ENCODE peak calls at places on chromosomes 2 and 18, in seven cellular contexts. Q is uterus, S is body of pancreas, O is gastrocnemius medialis, U is ovary, M is A549, T is suprapubic skin. D is an unnamed sample. For H3K4me1, the result is how much of the 10 kb centered on the place peaks cover.

GRCh38 chr18:75441921-75442320 is 14.4 kb upstream of the SMIM21 start:
- DNase-seq in Q (no peak), S (no peak), O (no peak), U (no peak), M (no peak), T (no peak), D (no peak)

GRCh38 chr2:170813611-170814550 is 2.8 kb upstream of the GAD1 start:
- DNase-seq in Q (no peak), S (peak), O (no peak), U (no peak), M (no peak), T (no peak), D (peak)

GRCh38 chr18:12843420-12844346 is 40.4 kb downstream of the PTPN2 start:
- DNase-seq in Q (no peak), S (no peak), O (no peak), U (no peak), M (no peak), T (no peak), D (no peak)

GRCh38 chr18:59718108-59719057 is 21.2 kb upstream of the CCBE1 start:
- DNase-seq in Q (no peak), S (no peak), O (no peak), U (no peak), M (peak), T (no peak), D (no peak)

GRCh38 chr2:121832372-121832771 is 76.9 kb downstream of the TSN start:
- DNase-seq in Q (no peak), S (no peak), O (no peak), U (no peak), M (no peak), T (no peak), D (no peak)

GRCh38 chr2:118815314-118815713 is 32.1 kb downstream of the EN1 start:
- DNase-seq in Q (no peak), S (no peak), O (no peak), U (no peak), M (no peak), T (no peak), D (no peak)

GRCh38 chr2:68043719-68044498 is 18.9 kb downstream of the C1D start:
- DNase-seq in Q (no peak), S (no peak), O (no peak), U (no peak), M (no peak), T (no peak), D (no peak)

GRCh38 chr2:70328921-70329561 is 27.2 kb upstream of the FAM136A start:
- DNase-seq in Q (no peak), S (peak), O (no peak), U (no peak), M (peak), T (no peak), D (peak)

GRCh38 chr2:62931536-62931935 is 119.1 kb upstream of the OTX1 start:
- DNase-seq in Q (no peak), S (no peak), O (no peak), U (no peak), M (no peak), T (no peak), D (no peak)

GRCh38 chr18:37341016-37341415 is 224.6 kb downstream of the CELF4 start:
- DNase-seq in Q (no peak), S (no peak), O (no peak), U (no peak), M (no peak), T (no peak), D (no peak)

GRCh38 chr2:238346539-238346938 is 26.2 kb downstream of the TRAF3IP1 start:
- DNase-seq in Q (no peak), S (no peak), O (no peak), U (no peak), M (no peak), T (no peak), D (no peak)

GRCh38 chr18:36578871-36579270 is 249.9 kb downstream of the TPGS2 start:
- DNase-seq in Q (no peak), S (no peak), O (no peak), U (no peak), M (no peak), T (no peak), D (no peak)

GRCh38 chr2:165627463-165627862 is 158.0 kb downstream of the CSRNP3 start:
- DNase-seq in Q (no peak), S (no peak), O (no peak), U (no peak), M (no peak), T (no peak), D (no peak)

GRCh38 chr18:33116376-33116775 is 324.1 kb downstream of the CCDC178 start:
- DNase-seq in Q (no peak), S (peak), O (no peak), U (no peak), M (no peak), T (no peak), D (no peak)

GRCh38 chr2:168348076-168348475 is 100.7 kb upstream of the STK39 start:
- DNase-seq in Q (no peak), S (peak), O (no peak), U (peak), M (peak), T (no peak), D (no peak)

GRCh38 chr2:200677721-200678532 is 92.1 kb downstream of the AOX1 start:
- DNase-seq in Q (no peak), S (no peak), O (no peak), U (peak), M (no peak), T (no peak), D (no peak)

GRCh38 chr2:237601453-237602116 is 11.1 kb upstream of the RAB17 start:
- DNase-seq in Q (no peak), S (no peak), O (no peak), U (no peak), M (no peak), T (no peak), D (no peak)

GRCh38 chr2:233025706-233026105 is 6.8 kb upstream of the NEU2 start:
- DNase-seq in Q (no peak), S (no peak), O (no peak), U (no peak), M (no peak), T (no peak), D (no peak)

GRCh38 chr2:95031076-95031725 is 5.7 kb downstream of the MAL start:
- DNase-seq in Q (no peak), S (no peak), O (no peak), U (no peak), M (no peak), T (no peak), D (no peak)

GRCh38 chr2:191789791-191790190 is 57.1 kb downstream of the CAVIN2 start:
- DNase-seq in Q (no peak), S (no peak), O (no peak), U (no peak), M (no peak), T (no peak), D (no peak)

GRCh38 chr18:59957957-59958356 is 58.2 kb downstream of the PMAIP1 start:
- DNase-seq in Q (no peak), S (peak), O (peak), U (no peak), M (no peak), T (no peak), D (no peak)

GRCh38 chr18:48777737-48778111 is 173.0 kb downstream of the SMAD7 start:
- DNase-seq in Q (no peak), S (no peak), O (no peak), U (peak), M (no peak), T (no peak), D (no peak)

GRCh38 chr2:195756218-195756941 is 99.4 kb downstream of the SLC39A10 start:
- DNase-seq in Q (no peak), S (no peak), O (no peak), U (no peak), M (no peak), T (no peak), D (no peak)

GRCh38 chr2:17878222-17879136 is at the start of gene KCNS3:
- DNase-seq in Q (peak), S (peak), O (peak), U (no peak), M (peak), T (no peak), D (peak)

GRCh38 chr2:237072067-237072931 is 13.4 kb upstream of the COPS8 start:
- DNase-seq in Q (peak), S (peak), O (peak), U (peak), M (peak), T (peak), D (peak)

GRCh38 chr2:215376103-215376780 is 59.6 kb downstream of the FN1 start:
- DNase-seq in Q (no peak), S (no peak), O (no peak), U (no peak), M (no peak), T (no peak), D (no peak)

GRCh38 chr18:57836557-57836956 is 33.4 kb upstream of the ATP8B1 start:
- DNase-seq in Q (no peak), S (no peak), O (no peak), U (no peak), M (no peak), T (no peak), D (no peak)

GRCh38 chr2:241645915-241646250 is 8.4 kb downstream of the ATG4B start:
- DNase-seq in Q (no peak), S (no peak), O (no peak), U (no peak), M (no peak), T (no peak), D (no peak)

GRCh38 chr18:48813833-48814489 is 136.8 kb downstream of the SMAD7 start:
- DNase-seq in Q (peak), S (no peak), O (peak), U (peak), M (no peak), T (peak), D (no peak)

GRCh38 chr18:50863840-50864239 is 15.1 kb upstream of the ME2 start:
- DNase-seq in Q (no peak), S (no peak), O (no peak), U (no peak), M (no peak), T (no peak), D (no peak)

GRCh38 chr2:160054984-160055725 is 7.3 kb downstream of the PLA2R1 start:
- DNase-seq in Q (peak), S (no peak), O (no peak), U (peak), M (no peak), T (no peak), D (no peak)

GRCh38 chr2:53202063-53202462 is 565.5 kb upstream of the CHAC2 start:
- DNase-seq in Q (no peak), S (peak), O (no peak), U (no peak), M (no peak), T (no peak), D (no peak)

GRCh38 chr2:237731663-237732062 is 66.9 kb upstream of the RBM44 start:
- DNase-seq in Q (no peak), S (no peak), O (peak), U (no peak), M (peak), T (no peak), D (peak)

GRCh38 chr2:26532301-26533250 is 54.7 kb upstream of the OTOF start:
- DNase-seq in Q (no peak), S (no peak), O (peak), U (no peak), M (no peak), T (peak), D (no peak)

GRCh38 chr2:147100406-147101035 is 744.3 kb upstream of the ACVR2A start:
- DNase-seq in Q (no peak), S (no peak), O (no peak), U (no peak), M (no peak), T (no peak), D (no peak)

GRCh38 chr2:127085260-127085666 is 21.7 kb downstream of the BIN1 start:
- DNase-seq in Q (no peak), S (no peak), O (peak), U (no peak), M (no peak), T (no peak), D (peak)

GRCh38 chr2:127088706-127089105 is 18.2 kb downstream of the BIN1 start:
- DNase-seq in Q (no peak), S (no peak), O (peak), U (no peak), M (no peak), T (no peak), D (no peak)

GRCh38 chr2:127087780-127088495 is 19.0 kb downstream of the BIN1 start:
- DNase-seq in Q (no peak), S (no peak), O (peak), U (no peak), M (no peak), T (no peak), D (no peak)

GRCh38 chr2:127084611-127085031 is 22.3 kb downstream of the BIN1 start:
- DNase-seq in Q (no peak), S (no peak), O (no peak), U (no peak), M (no peak), T (no peak), D (peak)

GRCh38 chr2:127086800-127087737 is 19.9 kb downstream of the BIN1 start:
- DNase-seq in Q (peak), S (peak), O (peak), U (peak), M (no peak), T (peak), D (no peak)
- TF ChIP-seq POLR2A in Q (no peak), S (no peak), O (peak), U (peak), M (no peak), T (no peak), D (no peak)

GRCh38 chr2:47039502-47039870 is 115.6 kb downstream of the STPG4 start:
- DNase-seq in Q (no peak), S (no peak), O (no peak), U (no peak), M (no peak), T (no peak), D (no peak)
- H3K27ac ChIP-seq in Q (peak), S (no peak), O (peak), U (no peak), M (peak), T (peak), D (peak)

DNA sequence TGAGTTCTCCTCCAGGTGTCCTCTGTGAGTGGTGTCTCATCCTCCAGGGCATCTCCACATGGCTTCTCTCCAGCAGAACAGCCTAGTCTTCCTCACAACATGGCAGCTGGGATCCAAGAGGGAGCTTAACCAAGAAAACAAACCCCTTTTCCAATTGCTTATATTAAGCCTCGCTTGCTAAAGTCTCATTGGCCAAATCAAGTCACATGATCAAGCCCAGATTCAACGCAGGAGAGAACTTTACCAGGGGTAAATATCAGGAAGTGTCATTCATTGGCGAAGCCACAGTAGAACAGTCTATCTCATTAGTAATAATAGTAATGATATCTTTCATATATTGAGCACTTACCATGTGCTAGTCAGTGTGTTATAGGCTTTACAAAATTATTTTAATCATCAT is 53.1 kb downstream of the CDC42EP3 start:
- DNase-seq in Q (no peak), S (no peak), O (no peak), U (no peak), M (no peak), T (no peak), D (no peak)
- H3K4me1 ChIP-seq in Q (under half), S (under half), O (under half), U (under half), M (under half), T (under half), D (under half)

DNA sequence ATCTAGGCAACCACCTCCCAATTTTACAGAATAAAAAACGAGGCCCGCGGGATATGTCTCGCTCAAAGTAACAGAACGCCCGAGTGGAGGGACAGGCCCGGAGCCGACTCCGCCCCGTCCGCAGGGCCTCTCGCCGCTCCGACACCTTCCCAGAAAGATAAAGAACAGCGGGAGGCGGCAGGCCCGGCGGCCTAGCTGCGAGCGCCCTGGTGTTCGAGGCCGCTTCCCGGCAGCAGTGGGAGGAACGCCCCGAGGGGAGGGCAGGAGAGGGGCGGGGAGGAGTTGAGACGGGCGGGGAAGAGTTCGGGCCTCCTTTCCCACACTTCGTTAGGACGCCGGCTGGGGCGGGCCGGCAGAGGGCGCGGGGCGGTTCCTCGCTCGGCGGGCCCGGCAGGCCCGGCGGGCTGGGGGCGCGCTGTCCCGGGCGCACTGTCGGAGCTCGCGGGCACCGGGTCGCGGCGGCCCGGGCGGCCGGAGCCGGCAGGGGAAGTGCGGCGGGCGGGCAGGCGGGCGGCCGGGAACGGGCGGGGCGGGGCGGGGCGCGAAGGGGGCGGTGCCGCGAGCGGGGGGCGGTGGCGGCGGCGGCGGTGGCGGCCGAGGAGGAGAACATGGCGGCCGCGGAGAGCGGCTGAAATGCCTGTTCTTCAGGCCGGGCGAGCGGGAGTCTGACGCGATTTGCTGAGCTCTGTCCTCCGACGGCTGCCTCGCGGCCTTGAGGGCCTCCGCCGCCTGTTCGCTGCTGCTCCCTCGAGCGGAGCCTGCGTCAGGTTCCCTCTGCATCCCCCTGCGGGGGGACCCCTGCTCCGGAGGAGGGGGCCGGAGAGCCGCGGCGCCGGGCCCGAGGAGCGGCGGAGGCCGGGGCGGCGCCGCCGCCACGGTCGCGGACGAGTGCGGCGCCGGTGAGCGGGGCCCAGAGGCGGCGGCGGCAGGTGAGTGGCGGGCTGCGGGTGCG is at the start of gene NCOA1:
- DNase-seq in Q (peak), S (peak), O (peak), U (peak), M (peak), T (peak), D (peak)
- TF ChIP-seq POLR2A in Q (peak), S (peak), O (peak), U (peak), M (peak), T (peak), D (peak)

GRCh38 chr2:64204716-64205115 is 60.5 kb upstream of the PELI1 start:
- DNase-seq in Q (no peak), S (no peak), O (no peak), U (no peak), M (no peak), T (no peak), D (no peak)
- H3K27ac ChIP-seq in Q (peak), S (peak), O (peak), U (peak), M (no peak), T (peak), D (peak)

D was measured in upper lobe of left lung.